ENCODE peak calls at places on chromosome 11, in ten cellular contexts. B is uterus; T is coronary artery; F is germinal center; D is GM03348; L is M059J; O is activated CD4-positive, alpha-beta T cell treated with anti-CD3 and anti-CD28 coated beads, Interleukin-2, amount 50 U/mL, for 24 hours; H is NAMALWA; E is activated CD4-positive, CD25-positive, alpha-beta regulatory T cell; J is stimulated activated CD8-positive, alpha-beta memory T cell treated with anti-CD3 and anti-CD28 coated beads, Interleukin-15, amount 100 ng/mL, for 4 hours. Y is an unnamed sample.

GRCh38 chr11:134450186-134450585 is 38.1 kb upstream of the B3GAT1 start:
- DNase-seq in B (no peak), T (no peak), F (no peak), D (no peak), L (no peak), O (no peak), H (no peak), E (no peak), J (no peak), Y (no peak)

GRCh38 chr11:2267306-2267861 is 3.0 kb downstream of the ASCL2 start:
- DNase-seq in B (no peak), T (peak; percentile 64), F (no peak), D (peak; percentile 8), L (no peak), O (no peak), H (no peak), E (no peak), J (no peak), Y (no peak)

GRCh38 chr11:76217653-76218160 is 11.4 kb upstream of the WNT11 start:
- DNase-seq in B (no peak), T (no peak), F (no peak), D (no peak), L (no peak), O (no peak), H (no peak), E (no peak), J (no peak), Y (no peak)

GRCh38 chr11:43238341-43238740 is 73.5 kb upstream of the API5 start:
- DNase-seq in B (no peak), T (no peak), F (no peak), D (no peak), L (no peak), O (no peak), H (no peak), E (no peak), J (no peak), Y (no peak)

GRCh38 chr11:128336203-128336602 is 251.2 kb downstream of the ETS1 start:
- DNase-seq in B (peak; percentile 69), T (no peak), F (no peak), D (peak; percentile 68), L (peak; percentile 100), O (no peak), H (no peak), E (no peak), J (no peak), Y (peak; percentile 80)

GRCh38 chr11:17250561-17251350 is 25.8 kb upstream of the NUCB2 start:
- DNase-seq in B (no peak), T (no peak), F (no peak), D (peak; percentile 13), L (peak; percentile 34), O (no peak), H (no peak), E (no peak), J (no peak), Y (no peak)

GRCh38 chr11:9313648-9314290 is 624 bp downstream of the TMEM41B start:
- DNase-seq in B (peak; percentile 25), T (no peak), F (peak; percentile 49), D (peak; percentile 53), L (peak; percentile 31), O (peak; percentile 4), H (peak; percentile 47), E (no peak), J (no peak), Y (peak; percentile 22)

GRCh38 chr11:97794876-97795275 is 1225.9 kb upstream of the CNTN5 start:
- DNase-seq in B (no peak), T (no peak), F (no peak), D (no peak), L (no peak), O (no peak), H (no peak), E (no peak), J (no peak), Y (no peak)

GRCh38 chr11:4466168-4466891 is 16.1 kb upstream of the OR52K1 start:
- DNase-seq in B (no peak), T (no peak), F (no peak), D (no peak), L (no peak), O (no peak), H (no peak), E (no peak), J (no peak), Y (no peak)

GRCh38 chr11:1303973-1304372 is 5.5 kb downstream of the TOLLIP start:
- DNase-seq in B (peak; percentile 15), T (no peak), F (no peak), D (no peak), L (no peak), O (no peak), H (no peak), E (no peak), J (no peak), Y (peak; percentile 78)

GRCh38 chr11:114200785-114201184 is 95.4 kb upstream of the NNMT start:
- DNase-seq in B (no peak), T (no peak), F (no peak), D (no peak), L (no peak), O (no peak), H (no peak), E (no peak), J (no peak), Y (no peak)

GRCh38 chr11:71568707-71569349 is 3.5 kb downstream of the KRTAP5-10 start:
- DNase-seq in B (no peak), T (no peak), F (no peak), D (no peak), L (peak; percentile 14), O (no peak), H (no peak), E (no peak), J (no peak), Y (no peak)

GRCh38 chr11:15770798-15771414 is 585.4 kb downstream of the SOX6 start:
- DNase-seq in B (peak; percentile 16), T (no peak), F (peak; percentile 17), D (peak; percentile 37), L (peak; percentile 21), O (peak; percentile 2), H (peak; percentile 62), E (no peak), J (no peak), Y (peak; percentile 31)

GRCh38 chr11:62505784-62506145 is 40.8 kb downstream of the AHNAK start:
- DNase-seq in B (no peak), T (no peak), F (no peak), D (no peak), L (no peak), O (no peak), H (no peak), E (no peak), J (no peak), Y (no peak)

GRCh38 chr11:37804666-37805065 is 1206.6 kb upstream of the RAG2 start:
- DNase-seq in B (no peak), T (no peak), F (no peak), D (no peak), L (no peak), O (no peak), H (no peak), E (no peak), J (no peak), Y (no peak)

GRCh38 chr11:38791346-38791961 is 2193.4 kb upstream of the RAG2 start:
- DNase-seq in B (no peak), T (no peak), F (peak; percentile 3), D (peak; percentile 64), L (peak; percentile 70), O (no peak), H (peak; percentile 75), E (no peak), J (no peak), Y (no peak)

GRCh38 chr11:40140560-40140959 is 1318.9 kb downstream of the LRRC4C start:
- DNase-seq in B (no peak), T (no peak), F (no peak), D (no peak), L (peak; percentile 37), O (no peak), H (no peak), E (no peak), J (no peak), Y (no peak)

GRCh38 chr11:8593935-8594909 is at the start of gene STK33:
- DNase-seq in B (peak; percentile 39), T (no peak), F (peak; percentile 77), D (peak; percentile 44), L (peak; percentile 51), O (no peak), H (peak; percentile 53), E (no peak), J (no peak), Y (no peak)

GRCh38 chr11:77244277-77245014 is 57.0 kb downstream of the GDPD4 start:
- DNase-seq in B (no peak), T (no peak), F (no peak), D (peak; percentile 78), L (peak; percentile 83), O (no peak), H (no peak), E (no peak), J (no peak), Y (no peak)

GRCh38 chr11:116384876-116385275 is 387.9 kb downstream of the BUD13 start:
- DNase-seq in B (no peak), T (no peak), F (no peak), D (no peak), L (no peak), O (no peak), H (no peak), E (no peak), J (no peak), Y (no peak)

GRCh38 chr11:26219506-26220117 is 112.3 kb upstream of the ANO3 start:
- DNase-seq in B (no peak), T (no peak), F (no peak), D (no peak), L (no peak), O (no peak), H (no peak), E (no peak), J (no peak), Y (no peak)

Y was measured in tibial artery.